ENCODE peak calls at places on chromosomes 5 and 9, in nine cellular contexts. M, P, X, F, S, Q, R, V and E are unnamed samples.

GRCh38 chr5:150989695-150990094 is 30.7 kb upstream of the GPX3 start:
- DNase-seq in M (peak; percentile 26), P (no peak), Q (no peak), R (no peak), X (no peak), S (no peak), V (peak; percentile 18), F (no peak), E (peak; percentile 31)

GRCh38 chr9:31272456-31273295 is 1111.8 kb upstream of the ACO1 start:
- DNase-seq in M (no peak), X (no peak), F (no peak), Q (no peak), V (no peak), R (no peak), P (no peak), S (no peak), E (no peak)

GRCh38 chr9:132840980-132841379 is 37.1 kb downstream of the AK8 start:
- DNase-seq in V (no peak), X (no peak), Q (no peak), S (no peak), R (no peak), P (no peak), M (no peak), F (no peak), E (no peak)

GRCh38 chr5:111072949-111073682 is 1.6 kb downstream of the TSLP start:
- DNase-seq in M (peak; percentile 52), F (peak; percentile 28), X (peak; percentile 68), Q (peak; percentile 54), R (peak; percentile 71), P (peak; percentile 28), V (peak; percentile 46), S (peak; percentile 66), E (peak; percentile 84)

GRCh38 chr9:115164511-115164974 is 46.6 kb upstream of the TNC start:
- DNase-seq in X (no peak), V (peak; percentile 41), P (peak; percentile 33), M (no peak), R (peak; percentile 70), Q (no peak), F (no peak), S (no peak), E (no peak)

GRCh38 chr5:125179617-125180016 is 433.2 kb upstream of the ZNF608 start:
- DNase-seq in X (no peak), Q (no peak), P (no peak), M (no peak), F (no peak), R (no peak), V (no peak), S (no peak), E (no peak)

GRCh38 chr5:132229236-132229635 is 1.6 kb upstream of the P4HA2 start:
- DNase-seq in X (no peak), F (no peak), Q (no peak), P (no peak), V (no peak), S (no peak), M (no peak), R (no peak), E (no peak)

GRCh38 chr5:95935553-95936100 is 26.0 kb downstream of the ELL2 start:
- DNase-seq in R (no peak), P (peak; percentile 62), V (no peak), F (no peak), M (no peak), X (no peak), Q (no peak), S (no peak), E (no peak)

GRCh38 chr5:129906177-129906887 is 2.1 kb downstream of the CHSY3 start:
- DNase-seq in V (peak; percentile 45), S (peak; percentile 31), P (no peak), R (peak; percentile 55), F (no peak), Q (no peak), M (no peak), X (peak; percentile 21), E (no peak)

GRCh38 chr9:129139233-129139992 is 28.2 kb downstream of the PTPA start:
- DNase-seq in P (peak; percentile 84), V (peak; percentile 88), X (peak; percentile 87), Q (peak; percentile 83), S (peak; percentile 88), R (peak; percentile 87), M (peak; percentile 83), F (peak; percentile 79), E (peak; percentile 90)

GRCh38 chr9:129141066-129142041 is 30.1 kb downstream of the PTPA start:
- DNase-seq in R (peak; percentile 86), V (peak; percentile 96), X (peak; percentile 90), P (peak; percentile 97), S (peak; percentile 78), F (peak; percentile 70), M (no peak), Q (no peak), E (no peak)

GRCh38 chr9:129139993-129140396 is 28.8 kb downstream of the PTPA start:
- DNase-seq in X (peak; percentile 96), Q (peak; percentile 92), S (peak; percentile 98), V (peak; percentile 100), M (peak; percentile 97), F (peak; percentile 89), P (peak; percentile 100), R (peak; percentile 96), E (peak; percentile 98)

GRCh38 chr9:129142115-129142514 is 30.9 kb downstream of the PTPA start:
- DNase-seq in S (no peak), V (no peak), X (no peak), P (no peak), M (no peak), R (no peak), Q (no peak), F (no peak), E (no peak)

DNA sequence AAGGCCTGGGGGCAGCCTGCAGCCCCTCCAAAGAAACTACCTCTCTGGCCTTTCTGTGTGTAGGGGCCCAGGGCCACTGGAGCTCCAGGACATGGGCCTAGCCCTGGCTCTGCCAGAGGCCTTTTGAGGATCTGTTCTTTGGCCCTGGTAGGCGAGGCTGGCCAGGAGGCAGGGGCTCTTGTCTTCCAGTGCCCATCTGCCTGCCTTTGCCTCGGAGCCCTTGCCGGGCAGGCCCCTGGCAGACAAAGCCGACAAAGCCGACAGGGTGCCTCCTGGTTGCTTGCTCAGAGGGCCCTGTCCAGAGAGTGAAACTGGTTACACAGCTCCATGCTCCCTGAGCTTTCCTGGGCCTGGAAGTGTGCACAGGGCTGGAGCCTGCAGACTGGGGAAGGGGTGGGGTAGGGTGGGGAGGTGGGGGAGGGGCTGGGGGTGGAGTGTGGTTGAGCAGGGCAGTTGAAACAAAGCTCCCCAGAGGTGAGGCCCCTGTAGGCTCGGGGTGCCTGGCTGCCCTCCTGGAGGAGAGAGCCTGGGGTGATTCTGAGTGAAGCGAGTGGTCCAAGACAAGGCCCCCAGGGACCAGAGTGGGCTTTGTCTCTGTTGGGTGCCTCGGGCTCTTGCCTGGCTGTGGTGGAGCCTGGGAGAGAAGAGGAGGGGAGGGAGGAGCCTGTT is 29.3 kb downstream of the PTPA start:
- DNase-seq in F (peak; percentile 73), Q (no peak), V (peak; percentile 78), P (peak; percentile 45), M (peak; percentile 70), R (peak; percentile 69), S (no peak), X (peak; percentile 64), E (peak; percentile 54)
- H3K4me1 ChIP-seq in F (peaks cover 70% of the 10 kb centered on the region), Q (peaks cover 38% of the 10 kb centered on the region), V (peaks cover 61% of the 10 kb centered on the region), P (peaks cover 54% of the 10 kb centered on the region), M (peaks cover 30% of the 10 kb centered on the region), R (no peaks in the 10 kb centered on the region), S (peaks cover 18% of the 10 kb centered on the region), X (peaks cover 77% of the 10 kb centered on the region), E (peaks cover 34% of the 10 kb centered on the region)

GRCh38 chr5:123365163-123365562 is 58.0 kb downstream of the CEP120 start:
- DNase-seq in S (no peak), X (no peak), V (peak; percentile 4), F (no peak), Q (no peak), M (no peak), P (peak; percentile 18), R (no peak), E (no peak)

GRCh38 chr5:123364443-123364842 is 58.8 kb downstream of the CEP120 start:
- DNase-seq in V (no peak), F (no peak), R (no peak), M (no peak), Q (no peak), S (no peak), P (peak; percentile 77), X (no peak), E (no peak)

GRCh38 chr5:123371575-123372179 is 51.5 kb downstream of the CEP120 start:
- DNase-seq in S (peak; percentile 42), Q (no peak), M (peak; percentile 80), F (peak; percentile 42), V (peak; percentile 49), R (peak; percentile 70), P (peak; percentile 7), X (no peak), E (peak; percentile 13)

GRCh38 chr5:123367739-123368138 is 55.5 kb downstream of the CEP120 start:
- DNase-seq in S (no peak), F (no peak), M (no peak), R (no peak), V (peak; percentile 44), Q (no peak), X (no peak), P (peak; percentile 32), E (peak; percentile 36)

GRCh38 chr5:123369371-123369968 is 53.7 kb downstream of the CEP120 start:
- DNase-seq in M (no peak), P (no peak), Q (no peak), F (no peak), V (no peak), X (no peak), R (no peak), S (no peak), E (no peak)
- H3K36me3 ChIP-seq in M (peaks cover 11% of the 10 kb centered on the region), P (peaks cover 9% of the 10 kb centered on the region), Q (peaks cover 33% of the 10 kb centered on the region), F (peaks cover 10% of the 10 kb centered on the region), V (peaks cover 10% of the 10 kb centered on the region), X (peaks cover 52% of the 10 kb centered on the region), R (no peaks in the 10 kb centered on the region), S (peaks cover 9% of the 10 kb centered on the region), E (peaks cover 28% of the 10 kb centered on the region)

GRCh38 chr9:95874989-95875304 is 544 bp upstream of the ERCC6L2 start:
- DNase-seq in S (peak; percentile 48), P (no peak), X (peak; percentile 62), V (peak; percentile 88), R (peak; percentile 76), Q (peak; percentile 79), F (peak; percentile 44), M (peak; percentile 38), E (no peak)
- H3K4me3 ChIP-seq in S (no peak overlapping the region), P (no peak overlapping the region), X (no peak overlapping the region), V (no peak overlapping the region), R (peak overlapping the region; percentile 62), Q (no peak overlapping the region), F (no peak overlapping the region), M (no peak overlapping the region), E (no peak overlapping the region)

DNA sequence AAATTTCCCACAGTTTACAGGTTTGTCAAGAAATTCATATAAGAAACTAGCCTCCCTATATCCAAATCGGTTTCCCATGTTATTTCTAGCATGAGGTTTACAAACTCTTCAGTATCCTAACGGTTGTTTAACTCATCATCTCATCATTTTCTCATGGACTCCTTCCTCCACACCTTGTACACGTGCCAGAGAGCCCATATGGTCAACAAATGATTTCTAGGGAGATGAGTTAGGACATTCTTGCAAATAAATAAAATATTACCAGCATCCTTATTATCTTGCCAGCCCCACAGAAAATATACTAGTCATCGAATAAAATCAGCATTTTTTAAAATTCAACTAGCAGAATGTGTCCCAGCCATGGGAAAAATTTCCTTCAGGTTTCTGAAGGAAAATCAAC is 285.2 kb downstream of the EBF1 start:
- DNase-seq in R (no peak), S (no peak), X (no peak), M (no peak), V (peak; percentile 72), P (no peak), F (no peak), Q (no peak), E (no peak)
- H3K4me1 ChIP-seq in R (no peaks in the 10 kb centered on the region), S (no peaks in the 10 kb centered on the region), X (peaks cover 5% of the 10 kb centered on the region), M (peaks cover 20% of the 10 kb centered on the region), V (peaks cover 18% of the 10 kb centered on the region), P (no peaks in the 10 kb centered on the region), F (no peaks in the 10 kb centered on the region), Q (peaks cover 11% of the 10 kb centered on the region), E (no peaks in the 10 kb centered on the region)